ENCODE peak calls at places on chromosomes 12 and 14, in ten cellular contexts. M is SK-N-SH, A is Peyer's patch, K is body of pancreas, R is neural progenitor cell, L is brain microvascular endothelial cell, H is left lung, N is foreskin fibroblast, I is fibroblast of the aortic adventitia, X is ovary. E is an unnamed sample.

GRCh38 chr12:237026-237815 is 23.3 kb upstream of the SLC6A12 start:
- DNase-seq in K (no peak), I (no peak), N (no peak), A (peak; percentile 74), H (no peak), M (no peak), R (no peak), L (no peak), X (no peak), E (no peak)

GRCh38 chr14:50835280-50835679 is 4.3 kb upstream of the NIN start:
- DNase-seq in H (no peak), M (no peak), R (no peak), L (no peak), K (no peak), A (peak; percentile 58), I (peak; percentile 44), X (no peak), N (no peak), E (peak; percentile 52)

GRCh38 chr14:92490239-92490959 is 23.2 kb upstream of the RIN3 start:
- DNase-seq in K (no peak), I (no peak), A (no peak), L (no peak), X (no peak), R (no peak), N (no peak), H (no peak), M (no peak), E (no peak)

GRCh38 chr12:62372134-62372533 is 94.5 kb upstream of the MON2 start:
- DNase-seq in R (no peak), X (no peak), L (no peak), H (no peak), A (no peak), I (no peak), K (no peak), N (no peak), M (no peak), E (no peak)

GRCh38 chr14:64951724-64952123 is 9.2 kb upstream of the GPX2 start:
- DNase-seq in I (no peak), L (no peak), R (no peak), N (no peak), H (no peak), X (no peak), A (no peak), K (no peak), M (no peak), E (no peak)

GRCh38 chr12:130185455-130186100 is 23.3 kb downstream of the FZD10 start:
- DNase-seq in K (no peak), N (no peak), X (no peak), A (no peak), H (no peak), R (no peak), L (no peak), M (no peak), I (no peak), E (no peak)

GRCh38 chr12:49369723-49370145 is 2.5 kb downstream of the SPATS2 start:
- DNase-seq in K (peak; percentile 49), R (peak; percentile 28), I (peak; percentile 74), H (no peak), M (peak; percentile 44), X (peak; percentile 32), A (peak; percentile 63), L (no peak), N (peak; percentile 64), E (peak; percentile 72)

GRCh38 chr12:68824131-68824530 is 16.2 kb downstream of the MDM2 start:
- DNase-seq in N (no peak), A (no peak), H (no peak), L (no peak), K (no peak), X (no peak), I (no peak), M (no peak), R (no peak), E (no peak)

GRCh38 chr12:49428652-49429549 is 61.6 kb downstream of the SPATS2 start:
- DNase-seq in N (peak; percentile 75), H (no peak), A (no peak), L (peak; percentile 52), M (no peak), X (no peak), K (no peak), R (no peak), I (peak; percentile 72), E (peak; percentile 85)

GRCh38 chr14:104428333-104428851 is 151.2 kb upstream of the C14orf180 start:
- DNase-seq in I (no peak), H (no peak), R (no peak), K (no peak), L (no peak), M (no peak), X (no peak), N (no peak), A (no peak), E (no peak)

GRCh38 chr12:5944053-5944452 is 1.0 kb downstream of the ANO2 start:
- DNase-seq in K (no peak), M (no peak), I (no peak), H (no peak), A (no peak), L (no peak), R (no peak), X (no peak), N (no peak), E (no peak)

GRCh38 chr14:99179506-99179905 is 92.5 kb downstream of the BCL11B start:
- DNase-seq in K (no peak), H (no peak), L (no peak), I (no peak), M (no peak), N (no peak), R (no peak), A (peak; percentile 17), X (no peak), E (no peak)

GRCh38 chr14:55846852-55847471 is 267.0 kb downstream of the KTN1 start:
- DNase-seq in M (no peak), N (peak; percentile 78), A (peak; percentile 48), I (peak; percentile 73), K (no peak), L (no peak), X (no peak), H (no peak), R (no peak), E (no peak)

GRCh38 chr12:39235990-39236767 is 206.7 kb downstream of the KIF21A start:
- DNase-seq in I (no peak), X (no peak), K (no peak), H (no peak), L (no peak), N (no peak), R (no peak), M (no peak), A (no peak), E (peak; percentile 29)

GRCh38 chr12:42922512-42922865 is 332.9 kb upstream of the PRICKLE1 start:
- DNase-seq in H (no peak), I (no peak), A (no peak), L (no peak), N (no peak), M (no peak), X (no peak), K (no peak), R (no peak), E (no peak)

GRCh38 chr14:40394634-40395340 is 962.6 kb upstream of the FBXO33 start:
- DNase-seq in H (no peak), M (no peak), A (no peak), N (no peak), X (no peak), L (no peak), R (no peak), I (no peak), K (no peak), E (no peak)

GRCh38 chr12:1857086-1857485 is 36.7 kb downstream of the LRTM2 start:
- DNase-seq in R (no peak), X (no peak), H (no peak), M (no peak), L (no peak), A (no peak), I (no peak), N (no peak), K (no peak), E (no peak)

DNA sequence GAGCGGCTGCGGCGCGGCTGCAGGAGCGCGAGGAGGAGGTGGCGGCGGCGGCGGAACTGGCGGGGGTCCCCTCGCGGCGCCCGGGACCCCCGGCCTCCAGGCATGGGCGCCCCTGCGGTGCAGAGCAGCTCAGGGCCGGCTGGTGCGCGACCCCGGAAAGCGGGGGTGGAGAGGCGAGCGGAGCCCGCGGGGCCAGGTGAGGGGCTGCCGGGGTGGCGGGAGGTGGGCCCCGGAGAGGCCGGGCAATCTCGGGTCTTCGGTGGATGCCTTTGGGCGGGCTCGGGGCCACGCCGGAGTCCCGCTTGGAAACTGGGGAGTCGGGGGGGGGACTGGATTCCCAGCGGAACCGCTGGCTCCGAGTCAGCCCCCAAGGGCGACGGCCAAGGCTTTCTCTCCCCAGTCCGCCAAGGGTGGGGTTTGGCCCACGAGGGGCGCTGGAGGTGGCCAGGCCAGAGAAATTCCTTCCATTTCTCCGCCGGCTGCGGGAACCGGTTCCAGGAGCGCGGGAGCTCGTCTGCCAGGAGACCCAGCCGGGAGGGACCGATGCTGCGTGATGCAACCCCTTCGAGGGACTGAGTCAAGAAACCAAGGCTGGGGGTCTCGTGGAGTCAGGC is 13.9 kb upstream of the NR4A1 start:
- DNase-seq in A (peak; percentile 69), H (peak; percentile 82), X (peak; percentile 86), I (peak; percentile 83), N (peak; percentile 58), K (peak; percentile 60), L (peak; percentile 22), M (peak; percentile 78), R (peak; percentile 69), E (peak; percentile 62)
- TF ChIP-seq CTCF in A (no peak), H (no peak), X (no peak), I (peak; percentile 17), N (no peak), K (peak; percentile 16), L (peak; percentile 40), M (peak; percentile 31), R (peak; percentile 36), E (peak; percentile 22)

GRCh38 chr12:101172316-101172715 is 37.7 kb downstream of the SLC5A8 start:
- DNase-seq in L (no peak), H (no peak), M (peak; percentile 4), R (peak; percentile 71), A (no peak), I (peak; percentile 2), X (no peak), N (peak; percentile 18), K (no peak), E (peak; percentile 18)
- H3K4me3 ChIP-seq in L (no peak overlapping the region), H (no peak overlapping the region), M (no peak overlapping the region), R (no peak overlapping the region), A (no peak overlapping the region), I (no peak overlapping the region), X (no peak overlapping the region), N (no peak overlapping the region), K (no peak overlapping the region), E (no peak overlapping the region)

DNA sequence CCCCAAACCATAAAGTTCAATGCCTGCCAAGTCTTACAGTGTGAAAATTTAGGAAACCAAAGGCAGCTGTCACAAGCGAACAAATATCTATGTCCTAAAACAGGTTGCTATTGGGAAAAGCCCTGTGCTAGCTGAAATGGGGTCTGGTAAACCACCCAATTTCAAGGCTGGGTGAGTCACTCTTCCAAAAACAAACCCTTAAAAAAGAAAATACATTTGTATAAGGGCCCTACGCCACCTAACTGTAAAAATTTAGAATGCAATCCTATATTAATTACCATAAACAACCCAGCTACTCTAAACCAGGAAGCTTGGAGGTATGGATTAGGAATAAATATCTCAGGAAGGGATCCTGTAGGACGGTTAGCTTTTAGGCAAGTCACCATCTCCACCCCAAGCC is 32.1 kb downstream of the PRMT8 start:
- DNase-seq in M (no peak), N (peak; percentile 50), H (no peak), A (no peak), R (no peak), L (no peak), X (no peak), K (no peak), I (no peak), E (peak; percentile 19)
- TF ChIP-seq CTCF in M (peak; percentile 9), N (no peak), H (no peak), A (no peak), R (no peak), L (peak; percentile 21), X (no peak), K (no peak), I (no peak), E (peak; percentile 22)

GRCh38 chr14:95439881-95440280 is 76.6 kb downstream of the SYNE3 start:
- DNase-seq in N (no peak), M (no peak), H (no peak), A (no peak), R (no peak), I (no peak), L (no peak), K (no peak), X (no peak), E (no peak)
- H3K4me3 ChIP-seq in N (no peak overlapping the region), M (no peak overlapping the region), H (no peak overlapping the region), A (no peak overlapping the region), R (no peak overlapping the region), I (no peak overlapping the region), L (no peak overlapping the region), K (no peak overlapping the region), X (no peak overlapping the region), E (no peak overlapping the region)

E was measured in choroid plexus epithelial cell.